ENCODE peak calls at places on chromosomes 12 and 14, in nine cellular contexts. R is GM06990, J is upper lobe of right lung, W is stomach, I is cardiac fibroblast, U is upper lobe of left lung, H is Peyer's patch, D is mammary epithelial cell, E is pancreas. V is an unnamed sample.

GRCh38 chr12:92740421-92740820 is 37.6 kb downstream of the PLEKHG7 start:
- DNase-seq in R (no peak), J (no peak), W (no peak), I (peak), U (no peak), H (no peak), D (no peak), E (no peak), V (no peak)

GRCh38 chr12:17691369-17691768 is 398.6 kb downstream of the RERGL start:
- DNase-seq in R (no peak), J (no peak), W (no peak), I (no peak), U (no peak), H (no peak), D (no peak), E (no peak), V (no peak)

GRCh38 chr12:110940933-110941332 is 20.6 kb upstream of the MYL2 start:
- DNase-seq in R (no peak), J (no peak), W (no peak), I (no peak), U (peak), H (no peak), D (no peak), E (no peak), V (no peak)

GRCh38 chr12:76450690-76451089 is 102.5 kb upstream of the BBS10 start:
- DNase-seq in R (no peak), J (no peak), W (no peak), I (peak), U (no peak), H (no peak), D (peak), E (no peak), V (peak)

GRCh38 chr12:9925746-9926393 is 6.3 kb downstream of the CLEC2A start:
- DNase-seq in R (no peak), J (no peak), W (no peak), I (peak), U (no peak), H (peak), D (peak), E (no peak), V (peak)

GRCh38 chr12:90999946-91000345 is 4.8 kb downstream of the EPYC start:
- DNase-seq in R (no peak), J (no peak), W (no peak), I (no peak), U (no peak), H (no peak), D (peak), E (no peak), V (peak)

GRCh38 chr12:53667080-53667479 is 8.8 kb downstream of the ATP5MC2 start:
- DNase-seq in R (no peak), J (no peak), W (no peak), I (no peak), U (no peak), H (no peak), D (no peak), E (no peak), V (no peak)

GRCh38 chr12:78695749-78696148 is 168.8 kb upstream of the SYT1 start:
- DNase-seq in R (no peak), J (no peak), W (no peak), I (no peak), U (no peak), H (no peak), D (no peak), E (no peak), V (no peak)

GRCh38 chr14:37024166-37024565 is 148.2 kb downstream of the SLC25A21 start:
- DNase-seq in R (no peak), J (no peak), W (no peak), I (no peak), U (no peak), H (no peak), D (no peak), E (no peak), V (no peak)

GRCh38 chr12:14384783-14385638 is 19.5 kb downstream of the ATF7IP start:
- DNase-seq in R (peak), J (no peak), W (peak), I (peak), U (no peak), H (peak), D (peak), E (no peak), V (peak)

GRCh38 chr12:13196302-13196921 is at the start of gene EMP1:
- DNase-seq in R (peak), J (peak), W (peak), I (peak), U (peak), H (peak), D (peak), E (peak), V (peak)

GRCh38 chr12:101414533-101415119 is 7.1 kb upstream of the ARL1 start:
- DNase-seq in R (peak), J (no peak), W (no peak), I (peak), U (no peak), H (peak), D (peak), E (no peak), V (peak)

GRCh38 chr12:62660763-62661162 is 194.1 kb downstream of the MON2 start:
- DNase-seq in R (no peak), J (no peak), W (no peak), I (peak), U (no peak), H (no peak), D (peak), E (no peak), V (peak)

GRCh38 chr14:81268016-81268416 is 47.3 kb upstream of the GTF2A1 start:
- DNase-seq in R (no peak), J (no peak), W (no peak), I (no peak), U (no peak), H (no peak), D (peak), E (no peak), V (peak)

GRCh38 chr12:116087962-116088361 is 189.5 kb downstream of the MED13L start:
- DNase-seq in R (peak), J (no peak), W (no peak), I (no peak), U (no peak), H (no peak), D (no peak), E (no peak), V (no peak)

GRCh38 chr12:95674088-95674595 is 116.4 kb downstream of the NTN4 start:
- DNase-seq in R (no peak), J (no peak), W (no peak), I (no peak), U (no peak), H (no peak), D (no peak), E (no peak), V (no peak)

GRCh38 chr14:58815046-58815701 is 177.4 kb downstream of the DACT1 start:
- DNase-seq in R (no peak), J (no peak), W (no peak), I (peak), U (no peak), H (no peak), D (peak), E (no peak), V (peak)

GRCh38 chr14:24965934-24966593 is 83.9 kb downstream of the STXBP6 start:
- DNase-seq in R (no peak), J (no peak), W (peak), I (peak), U (no peak), H (peak), D (peak), E (no peak), V (peak)

GRCh38 chr12:104569348-104570173 is 112.8 kb downstream of the CHST11 start:
- DNase-seq in R (peak), J (no peak), W (peak), I (peak), U (no peak), H (peak), D (no peak), E (no peak), V (no peak)

GRCh38 chr12:120376416-120376815 is 7.5 kb upstream of the MSI1 start:
- DNase-seq in R (no peak), J (no peak), W (no peak), I (no peak), U (no peak), H (no peak), D (peak), E (no peak), V (no peak)

GRCh38 chr14:24262821-24263733 is at the start of gene TGM1:
- DNase-seq in R (no peak), J (no peak), W (no peak), I (no peak), U (peak), H (no peak), D (no peak), E (no peak), V (no peak)

GRCh38 chr14:99737956-99738667 is 54.0 kb downstream of the CYP46A1 start:
- DNase-seq in R (no peak), J (no peak), W (peak), I (no peak), U (no peak), H (no peak), D (no peak), E (no peak), V (no peak)

GRCh38 chr14:58826845-58827686 is 189.3 kb downstream of the DACT1 start:
- DNase-seq in R (no peak), J (no peak), W (no peak), I (no peak), U (no peak), H (no peak), D (no peak), E (no peak), V (no peak)

GRCh38 chr12:81330480-81330879 is 252.6 kb downstream of the ACSS3 start:
- DNase-seq in R (no peak), J (no peak), W (no peak), I (no peak), U (no peak), H (no peak), D (no peak), E (no peak), V (peak)

GRCh38 chr12:81332054-81332453 is 254.2 kb downstream of the ACSS3 start:
- DNase-seq in R (no peak), J (no peak), W (no peak), I (peak), U (no peak), H (no peak), D (no peak), E (no peak), V (no peak)

GRCh38 chr12:81329088-81329487 is 251.2 kb downstream of the ACSS3 start:
- DNase-seq in R (no peak), J (no peak), W (no peak), I (peak), U (no peak), H (no peak), D (peak), E (no peak), V (no peak)

DNA sequence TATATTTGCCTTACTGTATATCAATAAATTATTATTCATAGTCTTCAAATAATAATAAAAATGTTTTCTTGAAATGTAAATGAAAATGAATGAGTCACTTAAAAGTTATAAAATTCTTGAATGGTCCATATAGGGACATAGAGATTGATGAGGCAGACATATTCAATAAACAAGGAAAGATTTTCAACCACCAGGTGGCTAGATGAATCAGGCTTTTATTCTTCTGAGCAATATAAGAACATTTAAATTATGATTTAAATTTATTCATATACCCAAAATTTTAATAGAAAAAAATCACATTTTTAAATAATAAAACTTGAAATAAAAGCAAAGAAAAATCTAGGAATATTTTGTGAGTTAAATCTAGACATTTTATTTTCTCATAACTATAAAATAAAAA is 249.6 kb downstream of the ACSS3 start:
- DNase-seq in R (no peak), J (no peak), W (no peak), I (no peak), U (no peak), H (no peak), D (no peak), E (no peak), V (no peak)
- TF ChIP-seq CTCF in R (no peak), J (no peak), W (no peak), I (no peak), U (no peak), H (no peak), D (no peak), E (no peak), V (peak)

DNA sequence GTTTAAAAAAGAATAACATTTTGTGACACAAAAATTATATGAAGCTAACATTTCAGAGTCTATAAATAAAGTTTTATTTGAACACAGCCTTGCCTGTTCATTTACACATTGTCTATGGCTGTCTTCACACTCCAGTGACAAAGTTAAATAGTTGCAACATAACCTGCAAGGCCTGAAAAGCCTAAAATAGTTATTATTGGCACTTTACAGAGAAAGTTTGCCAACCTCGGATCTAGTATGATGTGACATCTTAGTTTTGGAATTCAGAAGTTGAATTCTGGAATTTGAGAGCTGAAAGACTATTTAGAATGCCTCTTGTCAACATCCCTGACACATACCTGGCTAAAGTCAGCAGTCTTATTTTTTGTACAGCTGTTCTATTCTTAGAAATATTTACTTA is 68.3 kb downstream of the DYRK2 start:
- DNase-seq in R (no peak), J (no peak), W (no peak), I (peak), U (no peak), H (no peak), D (no peak), E (no peak), V (no peak)
- H3K4me3 ChIP-seq in R (no peak), J (no peak), W (no peak), I (no peak), U (no peak), H (no peak), D (no peak), E (no peak), V (no peak)

DNA sequence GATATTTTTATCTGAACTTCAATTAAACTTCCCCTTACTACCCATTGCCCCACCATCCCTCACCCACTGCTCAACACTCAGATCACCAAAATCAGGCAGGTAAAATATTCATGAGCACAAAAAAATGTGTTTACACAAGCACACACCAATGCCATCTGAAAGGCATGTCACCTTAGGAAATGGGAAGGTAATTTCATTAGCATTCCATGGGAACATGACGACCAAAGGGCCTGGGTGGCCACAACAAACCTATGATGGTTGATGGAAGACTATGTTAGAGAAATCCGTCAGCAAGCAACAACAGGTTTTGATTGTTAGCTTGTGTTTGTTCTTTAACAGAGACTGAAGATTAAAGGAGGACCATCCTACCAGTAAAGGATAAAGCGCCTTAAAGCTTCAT is 97.6 kb downstream of the BCAT1 start:
- DNase-seq in R (no peak), J (no peak), W (no peak), I (no peak), U (no peak), H (no peak), D (no peak), E (no peak), V (no peak)
- TF ChIP-seq CTCF in R (no peak), J (no peak), W (no peak), I (no peak), U (no peak), H (no peak), D (no peak), E (no peak), V (no peak)

DNA sequence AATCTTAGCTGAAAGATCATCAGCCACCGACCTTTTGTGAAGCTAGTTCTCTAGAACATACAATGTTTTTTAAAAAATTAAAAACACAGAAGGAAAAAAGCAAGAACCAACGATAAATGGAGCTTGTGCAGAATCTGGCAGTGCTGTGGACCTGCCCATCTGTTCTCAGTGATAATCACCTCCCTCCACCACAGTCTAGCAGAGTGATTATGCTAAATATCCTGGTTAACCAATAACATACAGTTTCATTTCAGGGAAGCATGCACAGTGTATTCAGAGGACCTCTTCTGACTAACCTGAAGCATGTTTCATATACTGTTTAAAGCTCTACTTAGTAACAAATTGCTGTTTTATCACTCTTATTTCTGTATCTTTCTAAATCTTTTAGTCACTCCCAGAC is 160.9 kb downstream of the PPFIA2 start:
- DNase-seq in R (no peak), J (no peak), W (no peak), I (no peak), U (no peak), H (no peak), D (no peak), E (no peak), V (no peak)
- H3K4me3 ChIP-seq in R (no peak), J (no peak), W (no peak), I (no peak), U (no peak), H (no peak), D (no peak), E (no peak), V (no peak)

GRCh38 chr12:6451348-6452244 is at the start of gene TAPBPL:
- DNase-seq in R (peak), J (peak), W (peak), I (peak), U (peak), H (peak), D (peak), E (peak), V (peak)
- TF ChIP-seq CTCF in R (no peak), J (no peak), W (no peak), I (no peak), U (no peak), H (no peak), D (no peak), E (no peak), V (no peak)

DNA sequence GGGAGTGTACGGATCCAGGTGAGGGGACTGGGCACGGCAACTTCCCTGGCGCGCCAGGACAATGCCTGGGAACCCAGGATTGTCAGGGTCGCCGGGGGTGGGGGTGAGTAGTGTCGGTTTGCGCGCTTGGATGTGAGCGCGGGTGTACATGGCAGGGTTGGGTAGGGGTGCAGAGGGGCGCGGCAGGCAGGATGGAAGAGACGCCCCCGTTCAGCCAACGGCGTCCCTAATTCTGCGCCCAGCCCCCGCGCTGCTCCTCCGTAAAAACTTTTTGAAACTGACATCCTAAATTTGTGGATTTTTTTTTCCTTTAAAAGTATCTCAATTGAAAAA is 3.1 kb downstream of the DIO3 start:
- DNase-seq in R (no peak), J (no peak), W (no peak), I (no peak), U (no peak), H (no peak), D (no peak), E (no peak), V (no peak)
- H3K4me3 ChIP-seq in R (no peak), J (no peak), W (peak), I (no peak), U (peak), H (no peak), D (no peak), E (no peak), V (no peak)

DNA sequence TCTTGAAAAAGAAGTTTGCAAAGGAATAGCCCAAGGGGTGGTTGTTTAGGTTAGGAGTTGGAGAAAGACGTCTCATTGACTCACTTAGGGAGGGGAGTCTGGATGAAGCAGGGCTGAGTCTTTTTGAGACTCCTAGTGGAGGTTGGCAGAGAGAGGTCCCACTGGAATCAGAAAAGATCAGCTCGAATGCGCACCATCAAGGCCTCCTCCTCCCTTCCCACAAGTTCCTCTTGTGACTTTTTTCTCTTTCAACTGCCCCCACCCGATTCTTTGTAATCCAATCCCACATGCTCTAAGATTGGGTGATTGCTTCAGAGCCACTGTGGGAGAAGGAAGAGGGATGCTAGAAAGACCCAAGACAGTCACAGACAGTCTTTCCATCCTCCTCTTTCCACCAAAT is 2.0 kb downstream of the ARHGEF40 start:
- DNase-seq in R (no peak), J (no peak), W (no peak), I (peak), U (no peak), H (no peak), D (no peak), E (no peak), V (peak)
- TF ChIP-seq CTCF in R (no peak), J (no peak), W (no peak), I (peak), U (no peak), H (no peak), D (no peak), E (no peak), V (peak)

DNA sequence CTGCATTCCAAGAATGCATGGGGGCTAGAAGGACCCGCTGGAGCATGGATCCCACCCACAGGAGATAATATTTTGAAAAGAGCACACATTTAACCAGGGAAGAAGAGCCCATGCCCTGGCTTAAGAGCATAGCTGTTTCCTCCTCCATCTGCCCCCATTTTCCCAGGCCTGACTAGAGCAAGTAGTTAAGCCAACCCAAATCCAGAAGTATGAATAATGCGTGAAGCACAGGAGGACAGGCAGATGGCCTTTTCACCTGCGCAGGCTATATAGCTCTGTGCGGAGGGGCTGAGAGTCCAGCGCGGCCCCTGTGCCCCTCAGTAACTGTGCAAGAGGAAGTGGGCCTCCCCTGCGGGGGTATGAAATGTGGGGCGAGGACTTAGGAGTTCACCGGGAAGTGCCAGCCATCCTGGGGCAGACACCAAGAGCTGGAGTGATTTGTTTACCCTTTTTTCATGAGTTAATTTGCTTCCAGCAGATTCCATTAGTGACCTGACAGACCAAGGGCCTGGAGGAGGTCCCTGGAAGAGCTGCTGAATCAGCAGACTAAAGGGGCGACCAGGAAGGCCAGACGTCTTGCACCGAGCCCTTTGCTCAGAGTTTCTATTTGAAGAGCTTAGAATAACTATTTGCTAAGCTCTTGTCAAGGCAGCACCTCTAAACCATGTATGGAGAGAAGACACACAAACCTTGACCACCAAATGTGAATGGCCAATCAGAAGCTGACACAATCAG is 37.2 kb downstream of the DPF3 start:
- DNase-seq in R (no peak), J (no peak), W (no peak), I (no peak), U (no peak), H (no peak), D (no peak), E (no peak), V (no peak)
- H3K4me3 ChIP-seq in R (no peak), J (no peak), W (no peak), I (no peak), U (no peak), H (no peak), D (no peak), E (no peak), V (no peak)

V was measured in brain microvascular endothelial cell.